ENCODE peak calls at places on chromosomes 5 and 9, in eight cellular contexts. C, T, K, B, P, E, G and A are unnamed samples.

GRCh38 chr9:16661816-16662215 is 208.7 kb downstream of the BNC2 start:
- DNase-seq in C (no peak), T (no peak), K (no peak), B (no peak), P (no peak), E (no peak), G (no peak), A (no peak)

GRCh38 chr5:73106335-73106734 is 14.0 kb upstream of the TMEM171 start:
- DNase-seq in C (no peak), T (no peak), K (no peak), B (no peak), P (no peak), E (no peak), G (no peak), A (no peak)

GRCh38 chr9:97307500-97308163 is at the start of gene CCDC180:
- DNase-seq in C (no peak), T (peak; percentile 35), K (peak; percentile 4), B (peak; percentile 58), P (no peak), E (no peak), G (no peak), A (peak; percentile 11)

GRCh38 chr9:5869315-5870019 is 21.2 kb upstream of the MLANA start:
- DNase-seq in C (no peak), T (no peak), K (no peak), B (no peak), P (no peak), E (no peak), G (no peak), A (no peak)

GRCh38 chr9:31556667-31557463 is 827.6 kb upstream of the ACO1 start:
- DNase-seq in C (no peak), T (no peak), K (no peak), B (no peak), P (no peak), E (no peak), G (no peak), A (no peak)

GRCh38 chr5:90932052-90932699 is 373.6 kb downstream of the ADGRV1 start:
- DNase-seq in C (no peak), T (peak; percentile 78), K (peak; percentile 53), B (peak; percentile 81), P (no peak), E (peak; percentile 58), G (peak; percentile 37), A (peak; percentile 16)

GRCh38 chr5:32504923-32505596 is 60.5 kb upstream of the ZFR start:
- DNase-seq in C (no peak), T (peak; percentile 98), K (peak; percentile 81), B (peak; percentile 93), P (no peak), E (peak; percentile 58), G (peak; percentile 94), A (peak; percentile 97)

GRCh38 chr5:175614223-175614622 is 43.6 kb upstream of the HRH2 start:
- DNase-seq in C (peak; percentile 3), T (no peak), K (no peak), B (no peak), P (no peak), E (no peak), G (no peak), A (no peak)

GRCh38 chr5:53478411-53479044 is 1.9 kb upstream of the FST start:
- DNase-seq in C (peak; percentile 67), T (peak; percentile 78), K (peak; percentile 28), B (peak; percentile 72), P (peak; percentile 32), E (peak; percentile 21), G (no peak), A (no peak)

GRCh38 chr9:133327834-133328484 is 8.0 kb downstream of the SURF6 start:
- DNase-seq in C (no peak), T (no peak), K (no peak), B (no peak), P (no peak), E (no peak), G (no peak), A (no peak)

GRCh38 chr9:81224166-81224858 is 465.0 kb downstream of the TLE1 start:
- DNase-seq in C (no peak), T (no peak), K (no peak), B (no peak), P (no peak), E (no peak), G (no peak), A (no peak)

GRCh38 chr9:76677481-76678055 is 86.7 kb upstream of the PCA3 start:
- DNase-seq in C (no peak), T (no peak), K (no peak), B (peak; percentile 79), P (no peak), E (no peak), G (no peak), A (no peak)

GRCh38 chr9:75667155-75667554 is 223.3 kb upstream of the PCSK5 start:
- DNase-seq in C (no peak), T (no peak), K (no peak), B (no peak), P (no peak), E (no peak), G (no peak), A (no peak)

GRCh38 chr5:83394190-83394589 is 77.4 kb upstream of the VCAN start:
- DNase-seq in C (no peak), T (no peak), K (no peak), B (no peak), P (no peak), E (no peak), G (no peak), A (no peak)
- H3K4me3 ChIP-seq in C (no peak overlapping the region), T (no peak overlapping the region), K (no peak overlapping the region), B (no peak overlapping the region), P (no peak overlapping the region), E (no peak overlapping the region), G (no peak overlapping the region), A (no peak overlapping the region)

GRCh38 chr9:130900701-130901497 is 4.3 kb upstream of the QRFP start:
- DNase-seq in C (no peak), T (no peak), K (no peak), B (no peak), P (no peak), E (no peak), G (no peak), A (no peak)
- H3K4me3 ChIP-seq in C (no peak overlapping the region), T (no peak overlapping the region), K (no peak overlapping the region), B (no peak overlapping the region), P (no peak overlapping the region), E (no peak overlapping the region), G (no peak overlapping the region), A (no peak overlapping the region)

GRCh38 chr9:37117956-37118355 is 2.4 kb upstream of the ZCCHC7 start:
- DNase-seq in C (no peak), T (no peak), K (no peak), B (no peak), P (no peak), E (no peak), G (no peak), A (no peak)

GRCh38 chr9:37121881-37122280 is 1.5 kb downstream of the ZCCHC7 start:
- DNase-seq in C (no peak), T (no peak), K (no peak), B (no peak), P (no peak), E (no peak), G (no peak), A (no peak)

GRCh38 chr9:37119907-37120839 is at the start of gene ZCCHC7:
- DNase-seq in C (peak; percentile 95), T (peak; percentile 95), K (peak; percentile 91), B (peak; percentile 97), P (peak; percentile 98), E (peak; percentile 97), G (peak; percentile 71), A (peak; percentile 82)

GRCh38 chr9:37119360-37119759 is 1.0 kb upstream of the ZCCHC7 start:
- DNase-seq in C (no peak), T (no peak), K (no peak), B (no peak), P (no peak), E (no peak), G (no peak), A (no peak)
- H3K4me3 ChIP-seq in C (peak overlapping the region; percentile 82), T (no peak overlapping the region), K (no peak overlapping the region), B (no peak overlapping the region), P (no peak overlapping the region), E (no peak overlapping the region), G (no peak overlapping the region), A (no peak overlapping the region)

DNA sequence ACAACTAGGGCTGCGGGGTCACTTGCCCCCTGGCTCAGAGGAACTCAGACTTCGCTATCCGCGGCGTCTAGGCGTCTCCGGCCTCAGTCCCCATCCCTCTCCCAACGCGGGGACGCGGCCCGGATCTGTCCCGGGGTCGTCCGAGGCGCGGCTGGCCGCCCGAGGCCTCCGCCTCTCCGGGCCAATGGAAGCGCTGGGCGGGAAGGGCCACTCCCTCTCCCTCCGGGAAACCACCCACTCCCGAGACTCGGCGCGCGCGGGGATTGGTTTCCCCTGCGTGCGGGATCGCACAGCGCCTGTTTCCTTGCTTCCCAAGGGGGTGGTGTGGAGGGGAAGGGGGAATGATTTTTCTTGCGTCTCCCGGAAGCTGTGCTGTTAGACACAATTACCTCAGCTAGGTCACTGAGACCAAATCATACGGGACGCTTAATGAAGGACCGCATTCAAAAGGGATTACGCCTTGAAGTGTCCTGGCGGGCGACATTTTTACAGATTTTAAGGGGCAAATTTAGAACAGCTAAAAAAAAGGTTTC is 38.4 kb downstream of the NR2F1 start:
- DNase-seq in C (peak; percentile 83), T (peak; percentile 72), K (peak; percentile 53), B (peak; percentile 55), P (peak; percentile 28), E (peak; percentile 78), G (no peak), A (no peak)
- H3K4me3 ChIP-seq in C (peak overlapping the region; percentile 46), T (peak overlapping the region; percentile 71), K (peak overlapping the region; percentile 70), B (peak overlapping the region; percentile 72), P (peak overlapping the region; percentile 35), E (peak overlapping the region; percentile 48), G (peak overlapping the region; percentile 58), A (peak overlapping the region; percentile 68)

DNA sequence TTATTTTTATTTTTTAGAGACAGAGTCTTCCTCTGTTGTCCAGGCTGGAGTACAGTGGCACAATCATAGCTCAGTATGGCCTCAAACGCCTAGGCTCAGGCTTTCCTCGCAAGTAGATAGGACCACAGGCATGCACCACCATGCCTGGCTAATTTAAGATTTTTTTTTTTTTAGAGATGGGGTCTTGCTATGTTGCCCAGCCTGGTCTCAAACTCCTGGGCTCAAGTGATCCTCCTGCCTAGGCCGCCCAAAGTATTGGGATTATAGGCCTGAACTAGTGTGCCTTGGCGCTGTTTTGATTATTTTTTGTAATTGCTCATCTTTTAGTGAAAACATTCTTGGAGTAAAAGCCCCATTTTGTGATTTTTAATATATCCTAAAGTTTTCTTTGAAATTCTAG is 5.4 kb downstream of the YTHDC2 start:
- DNase-seq in C (no peak), T (no peak), K (no peak), B (no peak), P (no peak), E (no peak), G (no peak), A (no peak)
- H3K4me3 ChIP-seq in C (no peak overlapping the region), T (no peak overlapping the region), K (no peak overlapping the region), B (no peak overlapping the region), P (no peak overlapping the region), E (no peak overlapping the region), G (no peak overlapping the region), A (no peak overlapping the region)

GRCh38 chr5:956941-957729 is 51.5 kb upstream of the NKD2 start:
- DNase-seq in C (peak; percentile 71), T (peak; percentile 84), K (peak; percentile 40), B (peak; percentile 93), P (peak; percentile 48), E (no peak), G (peak; percentile 78), A (peak; percentile 52)
- H3K4me3 ChIP-seq in C (no peak overlapping the region), T (no peak overlapping the region), K (no peak overlapping the region), B (no peak overlapping the region), P (no peak overlapping the region), E (no peak overlapping the region), G (no peak overlapping the region), A (no peak overlapping the region)